ENCODE peak calls at places on chromosomes 1 and 21, in six cellular contexts. One of them, this sample, is unnamed.

GRCh38 chr1:6466023-6466422 is at the start of gene TNFRSF25:
- DNase-seq in fibroblast of lung: no peak
- DNase-seq in osteoblast: no peak
- DNase-seq in astrocyte: no peak
- DNase-seq in GM23338: peak
- DNase-seq in SK-N-SH: no peak
- DNase-seq in this sample: no peak

GRCh38 chr1:214108097-214108446 is 120.3 kb downstream of the PROX1 start:
- DNase-seq in fibroblast of lung: no peak
- DNase-seq in osteoblast: no peak
- DNase-seq in astrocyte: peak
- DNase-seq in GM23338: peak
- DNase-seq in SK-N-SH: no peak
- DNase-seq in this sample: no peak

GRCh38 chr1:231872461-231872910 is 245.9 kb downstream of the DISC1 start:
- DNase-seq in fibroblast of lung: peak
- DNase-seq in osteoblast: peak
- DNase-seq in astrocyte: peak
- DNase-seq in GM23338: no peak
- DNase-seq in SK-N-SH: no peak
- DNase-seq in this sample: no peak

GRCh38 chr1:21257431-21258135 is 32.7 kb downstream of the ECE1 start:
- DNase-seq in fibroblast of lung: no peak
- DNase-seq in osteoblast: peak
- DNase-seq in astrocyte: no peak
- DNase-seq in GM23338: no peak
- DNase-seq in SK-N-SH: no peak
- DNase-seq in this sample: no peak

GRCh38 chr1:39850606-39851216 is 32.6 kb downstream of the TRIT1 start:
- DNase-seq in fibroblast of lung: no peak
- DNase-seq in osteoblast: no peak
- DNase-seq in astrocyte: no peak
- DNase-seq in GM23338: no peak
- DNase-seq in SK-N-SH: no peak
- DNase-seq in this sample: no peak

GRCh38 chr1:209600541-209600940 is 17.0 kb downstream of the CAMK1G start:
- DNase-seq in fibroblast of lung: no peak
- DNase-seq in osteoblast: peak
- DNase-seq in astrocyte: no peak
- DNase-seq in GM23338: no peak
- DNase-seq in SK-N-SH: no peak
- DNase-seq in this sample: no peak

GRCh38 chr1:184189361-184189760 is 137.8 kb downstream of the TSEN15 start:
- DNase-seq in fibroblast of lung: peak
- DNase-seq in osteoblast: no peak
- DNase-seq in astrocyte: no peak
- DNase-seq in GM23338: no peak
- DNase-seq in SK-N-SH: peak
- DNase-seq in this sample: no peak

GRCh38 chr21:41725421-41726021 is 41.3 kb downstream of the RIPK4 start:
- DNase-seq in fibroblast of lung: no peak
- DNase-seq in osteoblast: peak
- DNase-seq in astrocyte: no peak
- DNase-seq in GM23338: peak
- DNase-seq in SK-N-SH: no peak
- DNase-seq in this sample: no peak

GRCh38 chr1:28971980-28972771 is 57.8 kb downstream of the EPB41 start:
- DNase-seq in fibroblast of lung: peak
- DNase-seq in osteoblast: peak
- DNase-seq in astrocyte: peak
- DNase-seq in GM23338: no peak
- DNase-seq in SK-N-SH: no peak
- DNase-seq in this sample: no peak

GRCh38 chr1:44673675-44674112 is 587 bp downstream of the TMEM53 start:
- DNase-seq in fibroblast of lung: no peak
- DNase-seq in osteoblast: no peak
- DNase-seq in astrocyte: peak
- DNase-seq in GM23338: no peak
- DNase-seq in SK-N-SH: no peak
- DNase-seq in this sample: no peak

GRCh38 chr1:219273088-219273686 is 99.5 kb downstream of the LYPLAL1 start:
- DNase-seq in fibroblast of lung: no peak
- DNase-seq in osteoblast: no peak
- DNase-seq in astrocyte: no peak
- DNase-seq in GM23338: no peak
- DNase-seq in SK-N-SH: no peak
- DNase-seq in this sample: no peak
- H3K4me2 ChIP-seq in fibroblast of lung: no peak
- H3K4me2 ChIP-seq in osteoblast: no peak
- H3K4me2 ChIP-seq in astrocyte: no peak
- H3K4me2 ChIP-seq in GM23338: no peak
- H3K4me2 ChIP-seq in SK-N-SH: no peak
- H3K4me2 ChIP-seq in this sample: no peak

GRCh38 chr1:62716397-62716796 is 28.2 kb upstream of the DOCK7 start:
- DNase-seq in fibroblast of lung: no peak
- DNase-seq in osteoblast: no peak
- DNase-seq in astrocyte: no peak
- DNase-seq in GM23338: no peak
- DNase-seq in SK-N-SH: peak
- DNase-seq in this sample: no peak
- H3K4me2 ChIP-seq in fibroblast of lung: no peak
- H3K4me2 ChIP-seq in osteoblast: no peak
- H3K4me2 ChIP-seq in astrocyte: no peak
- H3K4me2 ChIP-seq in GM23338: no peak
- H3K4me2 ChIP-seq in SK-N-SH: no peak
- H3K4me2 ChIP-seq in this sample: no peak

DNA sequence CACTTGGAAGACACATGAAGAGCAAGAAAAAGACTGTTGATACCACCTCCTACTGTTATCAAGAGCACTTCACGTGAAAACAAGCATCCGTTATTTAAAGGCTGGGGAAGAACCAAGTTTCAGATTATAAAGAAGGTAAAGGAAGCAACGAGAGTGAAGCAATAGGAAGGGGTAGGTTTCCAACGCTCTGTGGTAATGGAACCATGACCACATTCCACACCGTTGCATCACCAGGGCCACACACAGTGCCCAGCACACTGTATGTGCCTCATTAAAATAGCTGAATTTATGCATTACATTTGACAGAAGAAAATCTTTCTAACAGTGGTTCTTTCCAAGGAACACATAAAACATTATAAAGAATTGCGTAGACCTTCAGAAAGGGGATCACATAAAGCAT is 435.8 kb downstream of the MRPL39 start:
- DNase-seq in fibroblast of lung: peak
- DNase-seq in osteoblast: no peak
- DNase-seq in astrocyte: peak
- DNase-seq in GM23338: no peak
- DNase-seq in SK-N-SH: no peak
- DNase-seq in this sample: no peak
- H3K4me2 ChIP-seq in fibroblast of lung: no peak
- H3K4me2 ChIP-seq in osteoblast: no peak
- H3K4me2 ChIP-seq in astrocyte: peak
- H3K4me2 ChIP-seq in GM23338: no peak
- H3K4me2 ChIP-seq in SK-N-SH: no peak
- H3K4me2 ChIP-seq in this sample: no peak

DNA sequence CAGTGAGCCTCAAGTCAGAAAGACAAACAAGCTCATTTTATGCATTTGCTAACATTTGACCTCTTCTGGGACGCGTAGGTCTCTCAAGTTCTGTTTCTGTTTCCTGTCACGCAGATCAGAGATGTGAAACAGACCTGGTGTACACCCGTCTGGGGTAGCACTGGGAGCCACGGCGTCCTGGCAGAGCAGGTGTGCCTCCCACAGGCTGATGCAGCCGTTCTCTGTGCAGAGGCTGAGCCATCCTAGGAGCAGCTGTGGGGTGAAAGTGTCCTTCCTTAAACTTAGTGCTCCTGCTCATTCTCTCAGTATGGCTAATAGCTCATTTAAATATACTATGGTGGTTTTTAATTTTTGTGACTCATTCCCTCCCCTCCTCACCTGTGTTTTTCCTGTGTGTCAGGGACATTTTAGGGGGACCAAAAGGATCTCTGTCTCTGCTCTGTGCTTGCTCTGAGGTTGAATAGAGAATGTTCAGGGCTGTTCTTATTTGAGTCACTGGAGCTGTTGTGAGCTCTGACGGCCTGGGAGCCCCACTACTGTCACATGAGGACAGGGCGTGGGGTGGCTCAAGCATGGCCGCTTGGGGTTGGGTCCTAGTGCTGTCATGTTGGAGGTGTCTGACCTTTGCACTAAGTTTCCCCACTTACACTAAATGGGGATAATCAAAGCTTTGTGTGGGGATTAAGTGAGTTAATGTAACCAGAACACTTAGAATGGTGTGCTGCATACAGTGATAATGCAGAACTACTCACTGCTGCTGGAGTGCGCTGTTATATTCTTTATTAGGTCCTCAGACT is 43.0 kb downstream of the GALNT2 start:
- DNase-seq in fibroblast of lung: peak
- DNase-seq in osteoblast: no peak
- DNase-seq in astrocyte: no peak
- DNase-seq in GM23338: no peak
- DNase-seq in SK-N-SH: peak
- DNase-seq in this sample: no peak
- H3K4me2 ChIP-seq in fibroblast of lung: no peak
- H3K4me2 ChIP-seq in osteoblast: no peak
- H3K4me2 ChIP-seq in astrocyte: no peak
- H3K4me2 ChIP-seq in GM23338: no peak
- H3K4me2 ChIP-seq in SK-N-SH: no peak
- H3K4me2 ChIP-seq in this sample: peak

GRCh38 chr1:240998024-240998423 is 359.0 kb downstream of the RGS7 start:
- DNase-seq in fibroblast of lung: no peak
- DNase-seq in osteoblast: peak
- DNase-seq in astrocyte: peak
- DNase-seq in GM23338: no peak
- DNase-seq in SK-N-SH: no peak
- DNase-seq in this sample: no peak
- H3K4me2 ChIP-seq in fibroblast of lung: no peak
- H3K4me2 ChIP-seq in osteoblast: peak
- H3K4me2 ChIP-seq in astrocyte: peak
- H3K4me2 ChIP-seq in GM23338: no peak
- H3K4me2 ChIP-seq in SK-N-SH: no peak
- H3K4me2 ChIP-seq in this sample: peak

GRCh38 chr1:3685906-3686305 is 33.6 kb downstream of the TP73 start:
- DNase-seq in fibroblast of lung: no peak
- DNase-seq in osteoblast: no peak
- DNase-seq in astrocyte: no peak
- DNase-seq in GM23338: no peak
- DNase-seq in SK-N-SH: no peak
- DNase-seq in this sample: no peak

GRCh38 chr1:3688836-3689750 is 36.8 kb downstream of the TP73 start:
- DNase-seq in fibroblast of lung: no peak
- DNase-seq in osteoblast: no peak
- DNase-seq in astrocyte: no peak
- DNase-seq in GM23338: no peak
- DNase-seq in SK-N-SH: no peak
- DNase-seq in this sample: no peak

GRCh38 chr1:3688356-3688755 is 36.0 kb downstream of the TP73 start:
- DNase-seq in fibroblast of lung: no peak
- DNase-seq in osteoblast: no peak
- DNase-seq in astrocyte: no peak
- DNase-seq in GM23338: peak
- DNase-seq in SK-N-SH: no peak
- DNase-seq in this sample: no peak

GRCh38 chr1:3685229-3685628 is 32.9 kb downstream of the TP73 start:
- DNase-seq in fibroblast of lung: no peak
- DNase-seq in osteoblast: no peak
- DNase-seq in astrocyte: no peak
- DNase-seq in GM23338: no peak
- DNase-seq in SK-N-SH: no peak
- DNase-seq in this sample: no peak

GRCh38 chr1:3687509-3687908 is 35.2 kb downstream of the TP73 start:
- DNase-seq in fibroblast of lung: no peak
- DNase-seq in osteoblast: no peak
- DNase-seq in astrocyte: no peak
- DNase-seq in GM23338: peak
- DNase-seq in SK-N-SH: no peak
- DNase-seq in this sample: no peak
- H3K4me2 ChIP-seq in fibroblast of lung: no peak
- H3K4me2 ChIP-seq in osteoblast: no peak
- H3K4me2 ChIP-seq in astrocyte: no peak
- H3K4me2 ChIP-seq in GM23338: no peak
- H3K4me2 ChIP-seq in SK-N-SH: no peak
- H3K4me2 ChIP-seq in this sample: no peak